ENCODE peak calls at places on chromosomes 13 and 19, in six cellular contexts. I is NCI-H82; Q is Calu3; H is activated CD4-positive, CD25-positive, alpha-beta regulatory T cell treated with anti-CD3 and anti-CD28 coated beads, Interleukin-2, amount 50 U/mL, for 16 hours; M is C1 segment of cervical spinal cord; D is lung. U is an unnamed sample.

GRCh38 chr13:100129605-100130004 is 40.7 kb downstream of the PCCA start:
- DNase-seq in D (no peak), Q (no peak), I (no peak), H (no peak), M (peak; percentile 8), U (no peak)

GRCh38 chr13:32837973-32838940 is 178.0 kb upstream of the KL start:
- DNase-seq in Q (no peak), I (no peak), M (no peak), H (no peak), D (no peak), U (no peak)

GRCh38 chr19:13023666-13024065 is 28.4 kb downstream of the NFIX start:
- DNase-seq in M (no peak), H (no peak), Q (no peak), D (no peak), I (no peak), U (peak; percentile 33)

GRCh38 chr13:27295096-27295495 is 24.5 kb downstream of the RASL11A start:
- DNase-seq in D (no peak), H (no peak), I (no peak), M (no peak), Q (no peak), U (no peak)

GRCh38 chr13:62837895-62838294 is 1422.2 kb upstream of the PCDH20 start:
- DNase-seq in I (no peak), D (no peak), H (no peak), M (no peak), Q (no peak), U (no peak)

GRCh38 chr13:90800082-90800746 is 547.3 kb upstream of the MIR17HG start:
- DNase-seq in H (no peak), M (peak; percentile 25), Q (no peak), I (peak; percentile 27), D (no peak), U (no peak)

GRCh38 chr13:113532156-113532806 is 41.8 kb upstream of the DCUN1D2 start:
- DNase-seq in Q (no peak), H (no peak), M (peak; percentile 15), D (no peak), I (no peak), U (no peak)

GRCh38 chr19:11380653-11381534 is 3.2 kb downstream of the EPOR start:
- DNase-seq in D (peak; percentile 96), M (peak; percentile 85), I (peak; percentile 99), H (peak; percentile 95), Q (peak; percentile 95), U (peak; percentile 98)

GRCh38 chr13:45242070-45242469 is 41.2 kb upstream of the KCTD4 start:
- DNase-seq in I (peak; percentile 45), Q (no peak), H (no peak), M (no peak), D (no peak), U (no peak)

GRCh38 chr19:5960005-5961001 is 17.6 kb downstream of the RANBP3 start:
- DNase-seq in I (no peak), D (no peak), M (no peak), Q (no peak), H (no peak), U (no peak)

GRCh38 chr13:112952759-112953541 is 16.1 kb upstream of the MCF2L start:
- DNase-seq in M (no peak), D (no peak), H (no peak), I (no peak), Q (no peak), U (no peak)

GRCh38 chr19:23709347-23709746 is 22.3 kb upstream of the ZNF675 start:
- DNase-seq in Q (no peak), D (no peak), M (no peak), I (no peak), H (no peak), U (no peak)

GRCh38 chr19:38433268-38433733 is at the start of gene RYR1:
- DNase-seq in Q (no peak), I (peak; percentile 87), D (peak; percentile 44), M (peak; percentile 45), H (peak; percentile 34), U (no peak)

GRCh38 chr13:99989376-99990044 is 7.9 kb downstream of the ZIC2 start:
- DNase-seq in I (no peak), Q (no peak), D (no peak), H (no peak), M (no peak), U (no peak)

GRCh38 chr13:98420560-98421175 is 156.2 kb downstream of the STK24 start:
- DNase-seq in D (no peak), I (no peak), H (no peak), M (no peak), Q (no peak), U (no peak)